ENCODE peak calls at places on chromosomes 12 and 14, in eight cellular contexts. One of them, this sample, is unnamed.

GRCh38 chr12:42129595-42130204 is 15.0 kb downstream of the GXYLT1 start:
- DNase-seq in DND-41: peak; percentile 40
- DNase-seq in GM06990: no peak
- DNase-seq in PC-3: peak; percentile 80
- DNase-seq in hepatocyte: peak; percentile 68
- DNase-seq in choroid plexus epithelial cell: peak; percentile 89
- DNase-seq in WERI-Rb-1: peak; percentile 50
- DNase-seq in OCI-LY7: peak; percentile 29
- DNase-seq in this sample: no peak

GRCh38 chr12:111274820-111275219 is 94.1 kb downstream of the PHETA1 start:
- DNase-seq in GM06990: no peak
- DNase-seq in OCI-LY7: peak; percentile 19
- DNase-seq in WERI-Rb-1: no peak
- DNase-seq in PC-3: peak; percentile 40
- DNase-seq in hepatocyte: no peak
- DNase-seq in DND-41: no peak
- DNase-seq in choroid plexus epithelial cell: peak; percentile 20
- DNase-seq in this sample: no peak

GRCh38 chr12:26791328-26791791 is 41.6 kb downstream of the ITPR2 start:
- DNase-seq in GM06990: peak; percentile 41
- DNase-seq in hepatocyte: no peak
- DNase-seq in choroid plexus epithelial cell: peak; percentile 72
- DNase-seq in DND-41: no peak
- DNase-seq in PC-3: no peak
- DNase-seq in OCI-LY7: peak; percentile 9
- DNase-seq in WERI-Rb-1: no peak
- DNase-seq in this sample: no peak

GRCh38 chr14:92040431-92041040 is 677 bp upstream of the TRIP11 start:
- DNase-seq in OCI-LY7: peak; percentile 48
- DNase-seq in GM06990: no peak
- DNase-seq in hepatocyte: peak; percentile 37
- DNase-seq in choroid plexus epithelial cell: peak; percentile 39
- DNase-seq in WERI-Rb-1: no peak
- DNase-seq in PC-3: peak; percentile 28
- DNase-seq in DND-41: peak; percentile 24
- DNase-seq in this sample: peak; percentile 50

GRCh38 chr12:27434673-27435565 is 11.6 kb upstream of the SMCO2 start:
- DNase-seq in hepatocyte: peak; percentile 19
- DNase-seq in GM06990: peak; percentile 23
- DNase-seq in PC-3: peak; percentile 33
- DNase-seq in WERI-Rb-1: no peak
- DNase-seq in OCI-LY7: peak; percentile 34
- DNase-seq in choroid plexus epithelial cell: peak; percentile 27
- DNase-seq in DND-41: peak; percentile 27
- DNase-seq in this sample: no peak

GRCh38 chr12:69648476-69648875 is 37.8 kb upstream of the LRRC10 start:
- DNase-seq in choroid plexus epithelial cell: peak; percentile 85
- DNase-seq in PC-3: peak; percentile 60
- DNase-seq in hepatocyte: peak; percentile 44
- DNase-seq in DND-41: no peak
- DNase-seq in OCI-LY7: no peak
- DNase-seq in GM06990: no peak
- DNase-seq in WERI-Rb-1: no peak
- DNase-seq in this sample: no peak

GRCh38 chr12:110355080-110355479 is 48.4 kb downstream of the ANAPC7 start:
- DNase-seq in OCI-LY7: peak; percentile 74
- DNase-seq in WERI-Rb-1: no peak
- DNase-seq in GM06990: no peak
- DNase-seq in PC-3: peak; percentile 47
- DNase-seq in hepatocyte: no peak
- DNase-seq in DND-41: peak; percentile 29
- DNase-seq in choroid plexus epithelial cell: peak; percentile 36
- DNase-seq in this sample: no peak

GRCh38 chr12:57196956-57197355 is 19.6 kb upstream of the NXPH4 start:
- DNase-seq in DND-41: no peak
- DNase-seq in choroid plexus epithelial cell: no peak
- DNase-seq in GM06990: no peak
- DNase-seq in PC-3: no peak
- DNase-seq in OCI-LY7: no peak
- DNase-seq in WERI-Rb-1: no peak
- DNase-seq in hepatocyte: no peak
- DNase-seq in this sample: no peak

GRCh38 chr12:101945361-101946232 is 68.2 kb downstream of the DRAM1 start:
- DNase-seq in GM06990: no peak
- DNase-seq in PC-3: peak; percentile 52
- DNase-seq in hepatocyte: peak; percentile 62
- DNase-seq in DND-41: no peak
- DNase-seq in choroid plexus epithelial cell: no peak
- DNase-seq in WERI-Rb-1: no peak
- DNase-seq in OCI-LY7: no peak
- DNase-seq in this sample: no peak

GRCh38 chr14:32400480-32400879 is 71.4 kb downstream of the AKAP6 start:
- DNase-seq in hepatocyte: no peak
- DNase-seq in choroid plexus epithelial cell: no peak
- DNase-seq in DND-41: no peak
- DNase-seq in PC-3: peak; percentile 61
- DNase-seq in GM06990: no peak
- DNase-seq in WERI-Rb-1: no peak
- DNase-seq in OCI-LY7: no peak
- DNase-seq in this sample: no peak

GRCh38 chr14:83558946-83559345 is 1971.0 kb upstream of the FLRT2 start:
- DNase-seq in DND-41: no peak
- DNase-seq in hepatocyte: no peak
- DNase-seq in PC-3: no peak
- DNase-seq in OCI-LY7: no peak
- DNase-seq in WERI-Rb-1: no peak
- DNase-seq in choroid plexus epithelial cell: peak; percentile 23
- DNase-seq in GM06990: no peak
- DNase-seq in this sample: no peak

GRCh38 chr12:40271981-40272664 is 47.3 kb downstream of the LRRK2 start:
- DNase-seq in GM06990: no peak
- DNase-seq in OCI-LY7: no peak
- DNase-seq in WERI-Rb-1: no peak
- DNase-seq in PC-3: no peak
- DNase-seq in hepatocyte: no peak
- DNase-seq in choroid plexus epithelial cell: no peak
- DNase-seq in DND-41: no peak
- DNase-seq in this sample: no peak

GRCh38 chr12:75944097-75944904 is 87.3 kb downstream of the PHLDA1 start:
- DNase-seq in OCI-LY7: peak; percentile 41
- DNase-seq in hepatocyte: peak; percentile 64
- DNase-seq in PC-3: peak; percentile 96
- DNase-seq in choroid plexus epithelial cell: peak; percentile 91
- DNase-seq in DND-41: no peak
- DNase-seq in WERI-Rb-1: no peak
- DNase-seq in GM06990: peak; percentile 78
- DNase-seq in this sample: peak; percentile 59

GRCh38 chr12:100031821-100032220 is 47.1 kb upstream of the ANKS1B start:
- DNase-seq in PC-3: no peak
- DNase-seq in DND-41: no peak
- DNase-seq in choroid plexus epithelial cell: no peak
- DNase-seq in OCI-LY7: no peak
- DNase-seq in hepatocyte: no peak
- DNase-seq in WERI-Rb-1: no peak
- DNase-seq in GM06990: no peak
- DNase-seq in this sample: no peak

GRCh38 chr12:69966409-69966808 is 141.4 kb downstream of the MYRFL start:
- DNase-seq in GM06990: no peak
- DNase-seq in choroid plexus epithelial cell: peak; percentile 20
- DNase-seq in OCI-LY7: no peak
- DNase-seq in hepatocyte: peak; percentile 16
- DNase-seq in PC-3: peak; percentile 95
- DNase-seq in DND-41: no peak
- DNase-seq in WERI-Rb-1: no peak
- DNase-seq in this sample: no peak

GRCh38 chr14:104293231-104293841 is 154.9 kb downstream of the KIF26A start:
- DNase-seq in PC-3: peak; percentile 6
- DNase-seq in GM06990: no peak
- DNase-seq in choroid plexus epithelial cell: no peak
- DNase-seq in DND-41: no peak
- DNase-seq in hepatocyte: no peak
- DNase-seq in OCI-LY7: no peak
- DNase-seq in WERI-Rb-1: peak; percentile 11
- DNase-seq in this sample: no peak

GRCh38 chr12:88081247-88081646 is 52.0 kb upstream of the C12orf50 start:
- DNase-seq in PC-3: no peak
- DNase-seq in WERI-Rb-1: no peak
- DNase-seq in choroid plexus epithelial cell: no peak
- DNase-seq in hepatocyte: no peak
- DNase-seq in GM06990: no peak
- DNase-seq in DND-41: no peak
- DNase-seq in OCI-LY7: no peak
- DNase-seq in this sample: no peak
- TF ChIP-seq CTCF in PC-3: no peak
- TF ChIP-seq CTCF in WERI-Rb-1: no peak
- TF ChIP-seq CTCF in choroid plexus epithelial cell: no peak
- TF ChIP-seq CTCF in hepatocyte: no peak
- TF ChIP-seq CTCF in GM06990: no peak
- TF ChIP-seq CTCF in DND-41: no peak
- TF ChIP-seq CTCF in OCI-LY7: no peak
- TF ChIP-seq CTCF in this sample: no peak

GRCh38 chr12:47986266-47986610 is 18.0 kb downstream of the COL2A1 start:
- DNase-seq in hepatocyte: no peak
- DNase-seq in DND-41: no peak
- DNase-seq in choroid plexus epithelial cell: no peak
- DNase-seq in GM06990: no peak
- DNase-seq in WERI-Rb-1: no peak
- DNase-seq in OCI-LY7: no peak
- DNase-seq in PC-3: no peak
- DNase-seq in this sample: no peak

GRCh38 chr12:47986832-47987231 is 17.4 kb downstream of the COL2A1 start:
- DNase-seq in WERI-Rb-1: no peak
- DNase-seq in PC-3: no peak
- DNase-seq in OCI-LY7: no peak
- DNase-seq in DND-41: no peak
- DNase-seq in hepatocyte: no peak
- DNase-seq in GM06990: no peak
- DNase-seq in choroid plexus epithelial cell: no peak
- DNase-seq in this sample: no peak

GRCh38 chr12:47987411-47988072 is 16.7 kb downstream of the COL2A1 start:
- DNase-seq in OCI-LY7: no peak
- DNase-seq in choroid plexus epithelial cell: no peak
- DNase-seq in DND-41: no peak
- DNase-seq in WERI-Rb-1: no peak
- DNase-seq in PC-3: no peak
- DNase-seq in GM06990: no peak
- DNase-seq in hepatocyte: no peak
- DNase-seq in this sample: no peak

GRCh38 chr12:47984331-47984801 is 19.9 kb downstream of the COL2A1 start:
- DNase-seq in OCI-LY7: no peak
- DNase-seq in hepatocyte: no peak
- DNase-seq in WERI-Rb-1: no peak
- DNase-seq in GM06990: no peak
- DNase-seq in PC-3: no peak
- DNase-seq in choroid plexus epithelial cell: no peak
- DNase-seq in DND-41: no peak
- DNase-seq in this sample: no peak

DNA sequence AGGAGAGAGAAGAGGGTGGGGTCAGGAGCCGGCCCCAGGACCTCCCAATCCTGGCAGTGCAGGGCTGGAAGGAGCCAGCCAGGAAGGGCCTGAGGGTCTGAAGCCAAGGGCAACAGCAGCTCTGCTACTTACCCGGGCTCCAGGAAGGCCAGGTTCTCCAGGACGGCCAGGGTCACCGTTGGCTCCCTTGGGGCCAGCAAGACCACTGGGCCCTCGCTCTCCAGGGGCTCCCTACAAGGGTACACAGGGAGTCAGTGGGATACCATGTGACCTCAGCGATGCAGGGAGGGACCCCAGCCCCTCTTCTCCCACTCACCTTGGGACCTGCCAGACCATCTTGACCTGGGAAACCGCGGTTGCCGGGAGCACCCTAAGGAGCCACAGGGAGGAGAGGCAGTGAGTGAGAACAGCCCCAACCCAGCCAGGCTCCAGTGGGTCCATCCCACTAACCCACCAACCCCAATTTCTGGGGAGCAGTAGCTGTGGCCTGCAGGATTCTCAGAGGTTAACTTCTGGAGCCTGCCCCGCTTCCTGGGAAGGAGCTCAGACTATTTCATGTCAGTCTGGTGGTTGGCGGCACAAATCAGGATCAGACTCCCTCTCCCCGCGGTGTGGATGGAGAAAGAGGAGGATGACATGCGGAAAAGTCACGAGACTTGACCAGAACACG is 18.5 kb downstream of the COL2A1 start:
- DNase-seq in OCI-LY7: no peak
- DNase-seq in choroid plexus epithelial cell: no peak
- DNase-seq in hepatocyte: no peak
- DNase-seq in DND-41: no peak
- DNase-seq in PC-3: no peak
- DNase-seq in GM06990: no peak
- DNase-seq in WERI-Rb-1: no peak
- DNase-seq in this sample: no peak
- H3K4me3 ChIP-seq in OCI-LY7: no peak overlapping the region
- H3K4me3 ChIP-seq in choroid plexus epithelial cell: no peak overlapping the region
- H3K4me3 ChIP-seq in hepatocyte: no peak overlapping the region
- H3K4me3 ChIP-seq in DND-41: no peak overlapping the region
- H3K4me3 ChIP-seq in PC-3: no peak overlapping the region
- H3K4me3 ChIP-seq in GM06990: no peak overlapping the region
- H3K4me3 ChIP-seq in WERI-Rb-1: no peak overlapping the region
- H3K4me3 ChIP-seq in this sample: no peak overlapping the region

GRCh38 chr14:54001189-54001878 is 44.7 kb upstream of the BMP4 start:
- DNase-seq in OCI-LY7: peak; percentile 2
- DNase-seq in DND-41: no peak
- DNase-seq in WERI-Rb-1: no peak
- DNase-seq in hepatocyte: no peak
- DNase-seq in GM06990: no peak
- DNase-seq in PC-3: no peak
- DNase-seq in choroid plexus epithelial cell: no peak
- DNase-seq in this sample: no peak
- TF ChIP-seq CTCF in OCI-LY7: peak; percentile 54
- TF ChIP-seq CTCF in DND-41: no peak
- TF ChIP-seq CTCF in WERI-Rb-1: peak; percentile 11
- TF ChIP-seq CTCF in hepatocyte: no peak
- TF ChIP-seq CTCF in GM06990: peak; percentile 28
- TF ChIP-seq CTCF in PC-3: peak; percentile 36
- TF ChIP-seq CTCF in choroid plexus epithelial cell: no peak
- TF ChIP-seq CTCF in this sample: no peak

GRCh38 chr14:56810341-56810740 is at the start of gene OTX2:
- DNase-seq in DND-41: no peak
- DNase-seq in PC-3: no peak
- DNase-seq in hepatocyte: no peak
- DNase-seq in GM06990: no peak
- DNase-seq in OCI-LY7: no peak
- DNase-seq in WERI-Rb-1: peak; percentile 94
- DNase-seq in choroid plexus epithelial cell: peak; percentile 7
- DNase-seq in this sample: no peak

GRCh38 chr14:56809262-56810215 is 740 bp downstream of the OTX2 start:
- DNase-seq in DND-41: no peak
- DNase-seq in hepatocyte: no peak
- DNase-seq in PC-3: no peak
- DNase-seq in WERI-Rb-1: peak; percentile 40
- DNase-seq in choroid plexus epithelial cell: no peak
- DNase-seq in GM06990: no peak
- DNase-seq in OCI-LY7: no peak
- DNase-seq in this sample: no peak

GRCh38 chr14:56805992-56806737 is 4.1 kb downstream of the OTX2 start:
- DNase-seq in GM06990: no peak
- DNase-seq in DND-41: no peak
- DNase-seq in OCI-LY7: no peak
- DNase-seq in choroid plexus epithelial cell: no peak
- DNase-seq in PC-3: no peak
- DNase-seq in hepatocyte: no peak
- DNase-seq in WERI-Rb-1: peak; percentile 22
- DNase-seq in this sample: no peak

GRCh38 chr14:56807586-56808168 is 2.6 kb downstream of the OTX2 start:
- DNase-seq in GM06990: no peak
- DNase-seq in WERI-Rb-1: peak; percentile 62
- DNase-seq in DND-41: no peak
- DNase-seq in OCI-LY7: no peak
- DNase-seq in choroid plexus epithelial cell: no peak
- DNase-seq in PC-3: no peak
- DNase-seq in hepatocyte: no peak
- DNase-seq in this sample: no peak

GRCh38 chr14:56808314-56809201 is 1.7 kb downstream of the OTX2 start:
- DNase-seq in DND-41: no peak
- DNase-seq in PC-3: no peak
- DNase-seq in OCI-LY7: no peak
- DNase-seq in GM06990: no peak
- DNase-seq in choroid plexus epithelial cell: no peak
- DNase-seq in WERI-Rb-1: peak; percentile 74
- DNase-seq in hepatocyte: peak; percentile 11
- DNase-seq in this sample: no peak
- H3K4me3 ChIP-seq in DND-41: no peak overlapping the region
- H3K4me3 ChIP-seq in PC-3: no peak overlapping the region
- H3K4me3 ChIP-seq in OCI-LY7: no peak overlapping the region
- H3K4me3 ChIP-seq in GM06990: no peak overlapping the region
- H3K4me3 ChIP-seq in choroid plexus epithelial cell: peak overlapping the region; percentile 20
- H3K4me3 ChIP-seq in WERI-Rb-1: peak overlapping the region; percentile 99
- H3K4me3 ChIP-seq in hepatocyte: no peak overlapping the region
- H3K4me3 ChIP-seq in this sample: no peak overlapping the region

This sample was measured in GM12864.